ENCODE peak calls at places on chromosomes 6 and 20, in nine cellular contexts. One of them, this sample, is unnamed.

GRCh38 chr6:46652232-46652602 is 401 bp downstream of the CYP39A1 start:
- DNase-seq in esophagus squamous epithelium: no peak
- DNase-seq in cardiac muscle cell: no peak
- DNase-seq in hepatocyte: peak
- DNase-seq in lung: no peak
- DNase-seq in kidney epithelial cell: no peak
- DNase-seq in AG09309: no peak
- DNase-seq in cardiac fibroblast: no peak
- DNase-seq in pancreas: no peak
- DNase-seq in this sample: no peak

GRCh38 chr6:68559052-68559451 is 76.0 kb upstream of the ADGRB3 start:
- DNase-seq in esophagus squamous epithelium: no peak
- DNase-seq in cardiac muscle cell: no peak
- DNase-seq in hepatocyte: no peak
- DNase-seq in lung: no peak
- DNase-seq in kidney epithelial cell: no peak
- DNase-seq in AG09309: no peak
- DNase-seq in cardiac fibroblast: peak
- DNase-seq in pancreas: no peak
- DNase-seq in this sample: peak

GRCh38 chr6:160919713-160920112 is 71.9 kb upstream of the MAP3K4 start:
- DNase-seq in esophagus squamous epithelium: no peak
- DNase-seq in cardiac muscle cell: peak
- DNase-seq in hepatocyte: peak
- DNase-seq in lung: no peak
- DNase-seq in kidney epithelial cell: peak
- DNase-seq in AG09309: peak
- DNase-seq in cardiac fibroblast: peak
- DNase-seq in pancreas: no peak
- DNase-seq in this sample: no peak

GRCh38 chr20:44075191-44075949 is 111.6 kb downstream of the JPH2 start:
- DNase-seq in esophagus squamous epithelium: no peak
- DNase-seq in cardiac muscle cell: no peak
- DNase-seq in hepatocyte: no peak
- DNase-seq in lung: no peak
- DNase-seq in kidney epithelial cell: no peak
- DNase-seq in AG09309: no peak
- DNase-seq in cardiac fibroblast: no peak
- DNase-seq in pancreas: no peak
- DNase-seq in this sample: no peak

GRCh38 chr6:52496609-52497008 is 76.5 kb downstream of the EFHC1 start:
- DNase-seq in esophagus squamous epithelium: no peak
- DNase-seq in cardiac muscle cell: no peak
- DNase-seq in hepatocyte: no peak
- DNase-seq in lung: no peak
- DNase-seq in kidney epithelial cell: no peak
- DNase-seq in AG09309: no peak
- DNase-seq in cardiac fibroblast: no peak
- DNase-seq in pancreas: no peak
- DNase-seq in this sample: no peak

GRCh38 chr20:34479627-34480026 is 36.6 kb upstream of the DYNLRB1 start:
- DNase-seq in esophagus squamous epithelium: no peak
- DNase-seq in cardiac muscle cell: no peak
- DNase-seq in hepatocyte: no peak
- DNase-seq in lung: no peak
- DNase-seq in kidney epithelial cell: no peak
- DNase-seq in AG09309: no peak
- DNase-seq in cardiac fibroblast: no peak
- DNase-seq in pancreas: no peak
- DNase-seq in this sample: no peak

GRCh38 chr6:88945596-88945995 is 17.8 kb downstream of the RNGTT start:
- DNase-seq in esophagus squamous epithelium: no peak
- DNase-seq in cardiac muscle cell: peak
- DNase-seq in hepatocyte: no peak
- DNase-seq in lung: no peak
- DNase-seq in kidney epithelial cell: no peak
- DNase-seq in AG09309: no peak
- DNase-seq in cardiac fibroblast: peak
- DNase-seq in pancreas: no peak
- DNase-seq in this sample: no peak

GRCh38 chr6:119026822-119027221 is 51.6 kb downstream of the FAM184A start:
- DNase-seq in esophagus squamous epithelium: no peak
- DNase-seq in cardiac muscle cell: no peak
- DNase-seq in hepatocyte: no peak
- DNase-seq in lung: no peak
- DNase-seq in kidney epithelial cell: no peak
- DNase-seq in AG09309: no peak
- DNase-seq in cardiac fibroblast: no peak
- DNase-seq in pancreas: no peak
- DNase-seq in this sample: no peak

GRCh38 chr6:7431594-7432390 is 42.2 kb downstream of the RIOK1 start:
- DNase-seq in esophagus squamous epithelium: no peak
- DNase-seq in cardiac muscle cell: peak
- DNase-seq in hepatocyte: no peak
- DNase-seq in lung: no peak
- DNase-seq in kidney epithelial cell: no peak
- DNase-seq in AG09309: no peak
- DNase-seq in cardiac fibroblast: peak
- DNase-seq in pancreas: no peak
- DNase-seq in this sample: no peak

GRCh38 chr20:43537921-43538854 is 20.6 kb upstream of the SGK2 start:
- DNase-seq in esophagus squamous epithelium: no peak
- DNase-seq in cardiac muscle cell: peak
- DNase-seq in hepatocyte: peak
- DNase-seq in lung: peak
- DNase-seq in kidney epithelial cell: no peak
- DNase-seq in AG09309: peak
- DNase-seq in cardiac fibroblast: peak
- DNase-seq in pancreas: peak
- DNase-seq in this sample: peak

GRCh38 chr20:60903325-60903958 is 348.6 kb upstream of the CDH4 start:
- DNase-seq in esophagus squamous epithelium: no peak
- DNase-seq in cardiac muscle cell: no peak
- DNase-seq in hepatocyte: no peak
- DNase-seq in lung: no peak
- DNase-seq in kidney epithelial cell: no peak
- DNase-seq in AG09309: no peak
- DNase-seq in cardiac fibroblast: no peak
- DNase-seq in pancreas: no peak
- DNase-seq in this sample: no peak

GRCh38 chr20:20664795-20665194 is 47.6 kb downstream of the RALGAPA2 start:
- DNase-seq in esophagus squamous epithelium: no peak
- DNase-seq in cardiac muscle cell: peak
- DNase-seq in hepatocyte: peak
- DNase-seq in lung: no peak
- DNase-seq in kidney epithelial cell: no peak
- DNase-seq in AG09309: no peak
- DNase-seq in cardiac fibroblast: peak
- DNase-seq in pancreas: no peak
- DNase-seq in this sample: no peak

GRCh38 chr6:15595461-15596173 is 67.2 kb downstream of the DTNBP1 start:
- DNase-seq in esophagus squamous epithelium: no peak
- DNase-seq in cardiac muscle cell: peak
- DNase-seq in hepatocyte: no peak
- DNase-seq in lung: no peak
- DNase-seq in kidney epithelial cell: no peak
- DNase-seq in AG09309: no peak
- DNase-seq in cardiac fibroblast: peak
- DNase-seq in pancreas: no peak
- DNase-seq in this sample: no peak

GRCh38 chr6:137492289-137492688 is 1.9 kb downstream of the OLIG3 start:
- DNase-seq in esophagus squamous epithelium: no peak
- DNase-seq in cardiac muscle cell: no peak
- DNase-seq in hepatocyte: no peak
- DNase-seq in lung: no peak
- DNase-seq in kidney epithelial cell: no peak
- DNase-seq in AG09309: no peak
- DNase-seq in cardiac fibroblast: no peak
- DNase-seq in pancreas: no peak
- DNase-seq in this sample: no peak

GRCh38 chr6:137494281-137494966 is at the start of gene OLIG3:
- DNase-seq in esophagus squamous epithelium: no peak
- DNase-seq in cardiac muscle cell: no peak
- DNase-seq in hepatocyte: no peak
- DNase-seq in lung: no peak
- DNase-seq in kidney epithelial cell: no peak
- DNase-seq in AG09309: no peak
- DNase-seq in cardiac fibroblast: no peak
- DNase-seq in pancreas: no peak
- DNase-seq in this sample: no peak

GRCh38 chr6:137492771-137493217 is 1.4 kb downstream of the OLIG3 start:
- DNase-seq in esophagus squamous epithelium: no peak
- DNase-seq in cardiac muscle cell: no peak
- DNase-seq in hepatocyte: no peak
- DNase-seq in lung: no peak
- DNase-seq in kidney epithelial cell: no peak
- DNase-seq in AG09309: no peak
- DNase-seq in cardiac fibroblast: no peak
- DNase-seq in pancreas: no peak
- DNase-seq in this sample: no peak

GRCh38 chr6:137494967-137495595 is 887 bp upstream of the OLIG3 start:
- DNase-seq in esophagus squamous epithelium: no peak
- DNase-seq in cardiac muscle cell: no peak
- DNase-seq in hepatocyte: no peak
- DNase-seq in lung: no peak
- DNase-seq in kidney epithelial cell: no peak
- DNase-seq in AG09309: no peak
- DNase-seq in cardiac fibroblast: no peak
- DNase-seq in pancreas: no peak
- DNase-seq in this sample: no peak

GRCh38 chr6:137493218-137494038 is 766 bp downstream of the OLIG3 start:
- DNase-seq in esophagus squamous epithelium: no peak
- DNase-seq in cardiac muscle cell: no peak
- DNase-seq in hepatocyte: no peak
- DNase-seq in lung: no peak
- DNase-seq in kidney epithelial cell: no peak
- DNase-seq in AG09309: no peak
- DNase-seq in cardiac fibroblast: no peak
- DNase-seq in pancreas: peak
- DNase-seq in this sample: no peak
- H3K4me3 ChIP-seq in esophagus squamous epithelium: peak
- H3K4me3 ChIP-seq in cardiac muscle cell: no peak
- H3K4me3 ChIP-seq in hepatocyte: no peak
- H3K4me3 ChIP-seq in lung: no peak
- H3K4me3 ChIP-seq in kidney epithelial cell: no peak
- H3K4me3 ChIP-seq in AG09309: no peak
- H3K4me3 ChIP-seq in cardiac fibroblast: no peak
- H3K4me3 ChIP-seq in pancreas: no peak
- H3K4me3 ChIP-seq in this sample: no peak

GRCh38 chr20:6122873-6123649 is at the start of gene FERMT1:
- DNase-seq in esophagus squamous epithelium: no peak
- DNase-seq in cardiac muscle cell: peak
- DNase-seq in hepatocyte: peak
- DNase-seq in lung: peak
- DNase-seq in kidney epithelial cell: peak
- DNase-seq in AG09309: no peak
- DNase-seq in cardiac fibroblast: peak
- DNase-seq in pancreas: peak
- DNase-seq in this sample: no peak
- TF ChIP-seq CTCF in esophagus squamous epithelium: no peak
- TF ChIP-seq CTCF in cardiac muscle cell: peak
- TF ChIP-seq CTCF in hepatocyte: peak
- TF ChIP-seq CTCF in lung: no peak
- TF ChIP-seq CTCF in kidney epithelial cell: peak
- TF ChIP-seq CTCF in AG09309: peak
- TF ChIP-seq CTCF in cardiac fibroblast: peak
- TF ChIP-seq CTCF in pancreas: no peak
- TF ChIP-seq CTCF in this sample: no peak

GRCh38 chr6:125432014-125432413 is 130.2 kb upstream of the HDDC2 start:
- DNase-seq in esophagus squamous epithelium: no peak
- DNase-seq in cardiac muscle cell: no peak
- DNase-seq in hepatocyte: no peak
- DNase-seq in lung: no peak
- DNase-seq in kidney epithelial cell: no peak
- DNase-seq in AG09309: no peak
- DNase-seq in cardiac fibroblast: no peak
- DNase-seq in pancreas: no peak
- DNase-seq in this sample: no peak
- H3K4me3 ChIP-seq in esophagus squamous epithelium: no peak
- H3K4me3 ChIP-seq in cardiac muscle cell: no peak
- H3K4me3 ChIP-seq in hepatocyte: no peak
- H3K4me3 ChIP-seq in lung: no peak
- H3K4me3 ChIP-seq in kidney epithelial cell: no peak
- H3K4me3 ChIP-seq in AG09309: no peak
- H3K4me3 ChIP-seq in cardiac fibroblast: no peak
- H3K4me3 ChIP-seq in pancreas: no peak
- H3K4me3 ChIP-seq in this sample: no peak

GRCh38 chr20:46539113-46539512 is 11.3 kb downstream of the OCSTAMP start:
- DNase-seq in esophagus squamous epithelium: no peak
- DNase-seq in cardiac muscle cell: no peak
- DNase-seq in hepatocyte: no peak
- DNase-seq in lung: no peak
- DNase-seq in kidney epithelial cell: no peak
- DNase-seq in AG09309: no peak
- DNase-seq in cardiac fibroblast: no peak
- DNase-seq in pancreas: no peak
- DNase-seq in this sample: no peak
- TF ChIP-seq CTCF in esophagus squamous epithelium: no peak
- TF ChIP-seq CTCF in cardiac muscle cell: no peak
- TF ChIP-seq CTCF in hepatocyte: no peak
- TF ChIP-seq CTCF in lung: no peak
- TF ChIP-seq CTCF in kidney epithelial cell: no peak
- TF ChIP-seq CTCF in AG09309: no peak
- TF ChIP-seq CTCF in cardiac fibroblast: no peak
- TF ChIP-seq CTCF in pancreas: no peak
- TF ChIP-seq CTCF in this sample: no peak

DNA sequence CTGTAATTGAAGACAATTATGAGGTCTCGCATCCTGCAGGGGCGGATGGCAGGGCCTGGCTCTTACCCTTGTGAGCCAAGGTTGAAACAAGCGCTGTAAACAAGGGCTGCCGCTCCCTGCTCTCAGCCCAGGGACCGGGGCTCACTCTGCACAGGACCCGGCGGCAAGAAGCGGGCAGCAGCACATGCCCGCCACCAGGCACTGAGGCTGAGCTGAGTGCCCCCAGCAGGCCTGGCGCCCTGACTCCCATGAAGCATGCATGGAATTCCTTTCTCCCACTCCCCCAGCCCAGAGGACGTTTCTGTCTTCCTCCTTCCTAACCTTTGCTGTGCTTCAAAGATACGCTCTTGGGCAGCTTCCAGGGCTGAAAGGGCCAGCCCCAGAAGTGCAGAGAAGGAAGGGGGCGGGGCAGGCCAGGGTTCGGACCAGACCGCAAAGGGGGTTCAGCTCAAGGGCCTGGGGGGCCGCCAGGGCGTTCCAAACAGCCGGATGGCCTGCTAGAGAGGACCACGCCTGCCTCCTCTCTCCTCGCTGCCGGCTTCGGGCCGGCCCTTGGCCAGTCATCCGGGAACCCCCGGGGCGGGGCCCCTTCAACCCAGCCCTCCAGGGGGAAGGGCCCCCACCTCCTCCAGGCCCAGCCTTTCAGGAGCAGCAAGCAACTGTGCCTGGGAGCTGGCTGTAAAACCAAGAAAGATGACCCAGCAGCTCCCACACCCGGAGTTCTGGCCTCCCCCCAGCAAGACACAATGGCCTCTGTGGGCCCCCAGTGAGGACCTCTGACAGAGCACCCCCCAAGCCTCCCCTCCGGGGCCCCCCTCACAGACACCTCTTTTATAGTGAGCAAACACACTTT is 109.9 kb downstream of the NOL4L start:
- DNase-seq in esophagus squamous epithelium: no peak
- DNase-seq in cardiac muscle cell: peak
- DNase-seq in hepatocyte: peak
- DNase-seq in lung: peak
- DNase-seq in kidney epithelial cell: peak
- DNase-seq in AG09309: peak
- DNase-seq in cardiac fibroblast: peak
- DNase-seq in pancreas: peak
- DNase-seq in this sample: no peak
- H3K4me3 ChIP-seq in esophagus squamous epithelium: peak
- H3K4me3 ChIP-seq in cardiac muscle cell: peak
- H3K4me3 ChIP-seq in hepatocyte: peak
- H3K4me3 ChIP-seq in lung: no peak
- H3K4me3 ChIP-seq in kidney epithelial cell: peak
- H3K4me3 ChIP-seq in AG09309: peak
- H3K4me3 ChIP-seq in cardiac fibroblast: peak
- H3K4me3 ChIP-seq in pancreas: no peak
- H3K4me3 ChIP-seq in this sample: peak

This sample was measured in dorsolateral prefrontal cortex.